ENCODE peak calls at places on chromosomes 13 and 19, in four cellular contexts. One of them, this sample, is unnamed.

GRCh38 chr13:66492479-66492878 is 737.7 kb downstream of the PCDH9 start:
- DNase-seq in breast epithelium: no peak
- DNase-seq in substantia nigra: no peak
- DNase-seq in left ventricle myocardium inferior: no peak
- DNase-seq in this sample: no peak

GRCh38 chr13:45833663-45834062 is 17.9 kb downstream of the SIAH3 start:
- DNase-seq in breast epithelium: peak; percentile 78
- DNase-seq in left ventricle myocardium inferior: peak; percentile 35
- DNase-seq in substantia nigra: no peak
- DNase-seq in this sample: no peak

GRCh38 chr19:39795001-39795400 is 16.3 kb downstream of the LEUTX start:
- DNase-seq in substantia nigra: no peak
- DNase-seq in left ventricle myocardium inferior: no peak
- DNase-seq in breast epithelium: no peak
- DNase-seq in this sample: no peak

GRCh38 chr19:51702754-51703654 is 9.9 kb downstream of the SPACA6 start:
- DNase-seq in breast epithelium: peak; percentile 74
- DNase-seq in left ventricle myocardium inferior: no peak
- DNase-seq in substantia nigra: no peak
- DNase-seq in this sample: peak; percentile 40

GRCh38 chr13:28320884-28321574 is 173.9 kb downstream of the FLT1 start:
- DNase-seq in substantia nigra: no peak
- DNase-seq in breast epithelium: no peak
- DNase-seq in left ventricle myocardium inferior: no peak
- DNase-seq in this sample: no peak

GRCh38 chr13:33111414-33112110 is 95.3 kb downstream of the KL start:
- DNase-seq in left ventricle myocardium inferior: peak; percentile 37
- DNase-seq in substantia nigra: no peak
- DNase-seq in breast epithelium: peak; percentile 35
- DNase-seq in this sample: no peak

GRCh38 chr13:80259159-80259558 is 81.8 kb downstream of the SPRY2 start:
- DNase-seq in breast epithelium: no peak
- DNase-seq in left ventricle myocardium inferior: no peak
- DNase-seq in substantia nigra: no peak
- DNase-seq in this sample: no peak

GRCh38 chr19:17327654-17328516 is 6.8 kb downstream of the ANO8 start:
- DNase-seq in substantia nigra: no peak
- DNase-seq in left ventricle myocardium inferior: no peak
- DNase-seq in breast epithelium: peak; percentile 94
- DNase-seq in this sample: no peak

GRCh38 chr19:48872884-48873475 is 759 bp downstream of the PPP1R15A start:
- DNase-seq in substantia nigra: no peak
- DNase-seq in breast epithelium: peak; percentile 91
- DNase-seq in left ventricle myocardium inferior: peak; percentile 84
- DNase-seq in this sample: no peak

GRCh38 chr19:45154064-45154827 is 6.5 kb downstream of the NKPD1 start:
- DNase-seq in substantia nigra: no peak
- DNase-seq in left ventricle myocardium inferior: no peak
- DNase-seq in breast epithelium: no peak
- DNase-seq in this sample: no peak

GRCh38 chr19:800360-801029 is 3.2 kb downstream of the PTBP1 start:
- DNase-seq in breast epithelium: peak; percentile 78
- DNase-seq in substantia nigra: no peak
- DNase-seq in left ventricle myocardium inferior: no peak
- DNase-seq in this sample: no peak

GRCh38 chr13:85982102-85982501 is 182.9 kb upstream of the SLITRK6 start:
- DNase-seq in left ventricle myocardium inferior: no peak
- DNase-seq in substantia nigra: no peak
- DNase-seq in breast epithelium: no peak
- DNase-seq in this sample: no peak

GRCh38 chr19:17830567-17831418 is 9.5 kb upstream of the INSL3 start:
- DNase-seq in substantia nigra: no peak
- DNase-seq in left ventricle myocardium inferior: no peak
- DNase-seq in breast epithelium: no peak
- DNase-seq in this sample: peak; percentile 78

GRCh38 chr19:19405919-19406877 is 723 bp downstream of the GATAD2A start:
- DNase-seq in substantia nigra: peak; percentile 27
- DNase-seq in breast epithelium: no peak
- DNase-seq in left ventricle myocardium inferior: peak; percentile 59
- DNase-seq in this sample: no peak

GRCh38 chr13:79481685-79482052 is 714 bp downstream of the NDFIP2 start:
- DNase-seq in left ventricle myocardium inferior: no peak
- DNase-seq in breast epithelium: peak; percentile 19
- DNase-seq in substantia nigra: peak; percentile 35
- DNase-seq in this sample: no peak

GRCh38 chr13:40492511-40492910 is 173.9 kb downstream of the FOXO1 start:
- DNase-seq in breast epithelium: no peak
- DNase-seq in left ventricle myocardium inferior: peak; percentile 74
- DNase-seq in substantia nigra: no peak
- DNase-seq in this sample: no peak

GRCh38 chr19:48400018-48400742 is 6.7 kb downstream of the GRIN2D start:
- DNase-seq in left ventricle myocardium inferior: peak; percentile 53
- DNase-seq in substantia nigra: no peak
- DNase-seq in breast epithelium: no peak
- DNase-seq in this sample: no peak

GRCh38 chr19:48870048-48870447 is 1.6 kb upstream of the PLEKHA4 start:
- DNase-seq in substantia nigra: no peak
- DNase-seq in left ventricle myocardium inferior: no peak
- DNase-seq in breast epithelium: no peak
- DNase-seq in this sample: no peak

GRCh38 chr19:44653977-44654784 is 10.5 kb downstream of the PVR start:
- DNase-seq in left ventricle myocardium inferior: peak; percentile 68
- DNase-seq in substantia nigra: peak; percentile 9
- DNase-seq in breast epithelium: peak; percentile 50
- DNase-seq in this sample: no peak

GRCh38 chr13:39867807-39868206 is 212.3 kb downstream of the COG6 start:
- DNase-seq in left ventricle myocardium inferior: no peak
- DNase-seq in substantia nigra: no peak
- DNase-seq in breast epithelium: no peak
- DNase-seq in this sample: no peak

GRCh38 chr19:51772977-51773376 is 12.0 kb downstream of the FPR2 start:
- DNase-seq in substantia nigra: no peak
- DNase-seq in left ventricle myocardium inferior: no peak
- DNase-seq in breast epithelium: no peak
- DNase-seq in this sample: no peak

GRCh38 chr19:50357178-50358100 is 8.0 kb downstream of the NAPSA start:
- DNase-seq in left ventricle myocardium inferior: peak; percentile 77
- DNase-seq in substantia nigra: peak; percentile 64
- DNase-seq in breast epithelium: peak; percentile 72
- DNase-seq in this sample: peak; percentile 68

GRCh38 chr19:55656552-55656951 is 1.7 kb downstream of the U2AF2 start:
- DNase-seq in left ventricle myocardium inferior: no peak
- DNase-seq in breast epithelium: no peak
- DNase-seq in substantia nigra: no peak
- DNase-seq in this sample: no peak

GRCh38 chr13:109412232-109412935 is 374.0 kb downstream of the IRS2 start:
- DNase-seq in left ventricle myocardium inferior: peak; percentile 55
- DNase-seq in breast epithelium: no peak
- DNase-seq in substantia nigra: peak; percentile 30
- DNase-seq in this sample: no peak

GRCh38 chr13:111398196-111398595 is 77.8 kb downstream of the TEX29 start:
- DNase-seq in substantia nigra: no peak
- DNase-seq in breast epithelium: peak; percentile 8
- DNase-seq in left ventricle myocardium inferior: no peak
- DNase-seq in this sample: no peak

GRCh38 chr13:23656637-23657036 is 86.4 kb downstream of the TNFRSF19 start:
- DNase-seq in substantia nigra: no peak
- DNase-seq in left ventricle myocardium inferior: no peak
- DNase-seq in breast epithelium: no peak
- DNase-seq in this sample: no peak

GRCh38 chr13:65889368-65889767 is 1340.8 kb downstream of the PCDH9 start:
- DNase-seq in breast epithelium: no peak
- DNase-seq in left ventricle myocardium inferior: no peak
- DNase-seq in substantia nigra: no peak
- DNase-seq in this sample: no peak

GRCh38 chr19:7781157-7781556 is 18.1 kb downstream of the CLEC4M start:
- DNase-seq in left ventricle myocardium inferior: no peak
- DNase-seq in substantia nigra: no peak
- DNase-seq in breast epithelium: no peak
- DNase-seq in this sample: no peak

GRCh38 chr19:39110263-39110967 is 15.2 kb upstream of the PAK4 start:
- DNase-seq in breast epithelium: peak; percentile 61
- DNase-seq in left ventricle myocardium inferior: peak; percentile 47
- DNase-seq in substantia nigra: peak; percentile 51
- DNase-seq in this sample: peak; percentile 22

GRCh38 chr13:35994131-35994966 is 136.8 kb downstream of the DCLK1 start:
- DNase-seq in left ventricle myocardium inferior: peak; percentile 45
- DNase-seq in substantia nigra: no peak
- DNase-seq in breast epithelium: no peak
- DNase-seq in this sample: no peak

GRCh38 chr19:54653181-54653809 is 9.5 kb upstream of the LILRB4 start:
- DNase-seq in substantia nigra: no peak
- DNase-seq in breast epithelium: no peak
- DNase-seq in left ventricle myocardium inferior: no peak
- DNase-seq in this sample: no peak

GRCh38 chr13:20782116-20782708 is 8.5 kb upstream of the EEF1AKMT1 start:
- DNase-seq in breast epithelium: no peak
- DNase-seq in substantia nigra: no peak
- DNase-seq in left ventricle myocardium inferior: no peak
- DNase-seq in this sample: no peak

GRCh38 chr13:65454403-65454802 is 1775.7 kb downstream of the PCDH9 start:
- DNase-seq in left ventricle myocardium inferior: no peak
- DNase-seq in breast epithelium: no peak
- DNase-seq in substantia nigra: no peak
- DNase-seq in this sample: no peak

DNA sequence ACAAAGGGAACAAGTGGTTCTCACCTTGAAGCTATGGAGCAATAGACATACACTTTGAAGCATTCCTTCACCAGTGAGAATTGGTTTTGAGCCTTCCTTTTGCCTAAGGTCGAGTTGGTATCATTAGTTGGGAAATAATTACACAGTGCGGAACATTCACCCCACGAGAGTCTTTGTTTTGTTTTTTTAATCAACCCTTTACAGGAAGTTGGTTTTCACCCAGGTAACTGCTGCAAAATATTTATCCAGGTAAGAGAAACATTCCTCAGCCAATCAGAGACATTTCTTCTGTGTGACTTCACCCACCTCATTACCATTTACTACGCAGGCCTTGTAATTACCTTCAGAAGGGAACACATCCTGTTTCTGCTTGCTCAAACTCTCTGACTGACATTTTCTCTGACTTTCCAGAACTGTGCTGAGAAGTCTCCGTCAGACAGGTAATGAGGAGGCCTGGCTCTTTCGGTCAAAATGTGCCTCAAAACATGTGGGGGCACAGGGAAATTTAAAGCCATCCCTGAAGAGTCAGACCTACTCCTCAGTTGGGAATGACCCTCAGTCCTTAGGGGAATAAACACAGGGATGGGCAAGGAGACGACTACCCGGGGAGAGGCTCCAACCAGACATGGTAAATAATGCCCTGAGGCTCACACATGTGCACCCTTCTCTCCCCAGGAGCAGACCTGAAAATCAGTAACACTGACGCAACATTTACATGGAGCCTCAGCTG is 22.7 kb upstream of the SERP2 start:
- DNase-seq in breast epithelium: no peak
- DNase-seq in substantia nigra: no peak
- DNase-seq in left ventricle myocardium inferior: no peak
- DNase-seq in this sample: no peak
- H3K27ac ChIP-seq in breast epithelium: peak overlapping the region; percentile 92
- H3K27ac ChIP-seq in substantia nigra: no peak overlapping the region
- H3K27ac ChIP-seq in left ventricle myocardium inferior: no peak overlapping the region
- H3K27ac ChIP-seq in this sample: no peak overlapping the region

GRCh38 chr13:75774176-75774575 is 138.0 kb downstream of the LMO7 start:
- DNase-seq in left ventricle myocardium inferior: no peak
- DNase-seq in breast epithelium: no peak
- DNase-seq in substantia nigra: no peak
- DNase-seq in this sample: no peak

GRCh38 chr13:75770164-75771145 is 134.3 kb downstream of the LMO7 start:
- DNase-seq in left ventricle myocardium inferior: no peak
- DNase-seq in breast epithelium: no peak
- DNase-seq in substantia nigra: no peak
- DNase-seq in this sample: no peak

GRCh38 chr13:75776550-75776949 is 140.4 kb downstream of the LMO7 start:
- DNase-seq in substantia nigra: no peak
- DNase-seq in breast epithelium: no peak
- DNase-seq in left ventricle myocardium inferior: no peak
- DNase-seq in this sample: no peak

GRCh38 chr13:75769141-75769905 is 133.2 kb downstream of the LMO7 start:
- DNase-seq in breast epithelium: no peak
- DNase-seq in left ventricle myocardium inferior: no peak
- DNase-seq in substantia nigra: no peak
- DNase-seq in this sample: no peak

DNA sequence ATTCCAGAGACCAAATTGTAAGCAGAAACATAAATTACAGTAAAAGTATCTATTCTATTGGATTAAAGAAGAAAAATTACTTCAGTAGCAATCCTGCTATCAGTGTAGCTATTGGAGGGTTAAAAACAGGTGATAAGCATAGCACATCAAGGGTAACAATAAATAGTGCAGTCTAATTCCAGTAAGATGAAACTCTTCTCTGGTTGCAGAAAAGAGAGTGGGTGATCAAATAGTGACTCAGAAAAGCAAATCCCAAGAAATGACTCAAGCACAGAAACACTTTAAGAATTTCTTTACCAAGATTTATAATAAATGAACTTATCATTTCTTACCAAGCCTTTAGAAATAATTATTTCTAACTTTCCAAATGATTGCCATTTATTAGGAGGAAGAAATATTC is 135.7 kb downstream of the LMO7 start:
- DNase-seq in breast epithelium: no peak
- DNase-seq in substantia nigra: no peak
- DNase-seq in left ventricle myocardium inferior: no peak
- DNase-seq in this sample: no peak
- H3K27ac ChIP-seq in breast epithelium: no peak overlapping the region
- H3K27ac ChIP-seq in substantia nigra: no peak overlapping the region
- H3K27ac ChIP-seq in left ventricle myocardium inferior: peak overlapping the region; percentile 67
- H3K27ac ChIP-seq in this sample: no peak overlapping the region

GRCh38 chr19:46878613-46879375 is 18.0 kb downstream of the ARHGAP35 start:
- DNase-seq in left ventricle myocardium inferior: no peak
- DNase-seq in breast epithelium: no peak
- DNase-seq in substantia nigra: no peak
- DNase-seq in this sample: no peak
- H3K27ac ChIP-seq in left ventricle myocardium inferior: peak overlapping the region; percentile 17
- H3K27ac ChIP-seq in breast epithelium: no peak overlapping the region
- H3K27ac ChIP-seq in substantia nigra: no peak overlapping the region
- H3K27ac ChIP-seq in this sample: no peak overlapping the region

DNA sequence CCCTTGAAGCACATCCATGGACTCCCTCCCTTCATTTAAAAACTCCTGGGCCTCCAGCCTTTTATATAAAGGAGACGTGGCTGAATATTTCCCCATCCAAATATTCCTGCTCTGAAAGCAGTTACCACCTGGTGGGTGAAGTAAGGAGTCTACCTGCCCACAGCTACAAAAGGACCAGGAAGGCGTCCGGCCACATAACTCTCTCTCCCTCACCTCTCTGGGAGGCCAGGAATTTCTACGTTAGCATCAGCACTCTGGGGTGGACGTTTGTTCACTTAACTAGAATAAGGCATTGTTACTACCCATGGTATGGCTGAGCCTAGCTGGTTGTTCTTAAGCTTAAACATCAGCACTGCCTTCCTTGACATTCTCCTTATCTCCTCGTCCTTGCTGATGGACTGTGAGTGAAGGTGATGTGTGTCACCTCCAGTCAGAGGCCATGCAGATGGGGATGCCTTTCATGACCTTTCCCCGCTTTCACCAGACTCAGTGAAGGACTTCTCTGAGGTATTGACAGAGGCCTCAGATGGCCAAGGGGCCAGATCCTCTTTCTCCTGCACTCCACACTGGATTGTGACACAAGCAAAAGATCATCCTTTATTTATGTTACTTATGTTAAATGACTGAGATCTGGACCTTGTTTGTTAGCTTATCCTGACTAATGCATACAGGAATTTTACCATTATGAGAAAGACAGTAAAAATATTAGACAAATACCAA is 22.2 kb upstream of the KPNA3 start:
- DNase-seq in left ventricle myocardium inferior: no peak
- DNase-seq in substantia nigra: no peak
- DNase-seq in breast epithelium: no peak
- DNase-seq in this sample: no peak
- H3K27ac ChIP-seq in left ventricle myocardium inferior: no peak overlapping the region
- H3K27ac ChIP-seq in substantia nigra: no peak overlapping the region
- H3K27ac ChIP-seq in breast epithelium: no peak overlapping the region
- H3K27ac ChIP-seq in this sample: no peak overlapping the region